ENCODE peak calls at places on chromosomes 6 and 20, in ten cellular contexts. K, A, P, R, J, U, Y, H, N and O are unnamed samples.
A peak's percentile ranks its signal among the peaks of the same experiment; 100 is the strongest.

GRCh38 chr6:31884528-31885035 is 5.8 kb upstream of the SLC44A4 start:
- DNase-seq in R (no peak), A (no peak), J (no peak), U (no peak), N (no peak), H (no peak), P (no peak), Y (no peak), K (no peak), O (no peak)

GRCh38 chr6:94270040-94270689 is 850.8 kb upstream of the EPHA7 start:
- DNase-seq in N (no peak), A (no peak), R (no peak), J (no peak), K (no peak), U (no peak), Y (no peak), H (no peak), P (no peak), O (no peak)

GRCh38 chr20:19256085-19256484 is 43.6 kb downstream of the SLC24A3 start:
- DNase-seq in P (no peak), Y (no peak), N (no peak), J (no peak), U (no peak), K (no peak), A (no peak), R (no peak), H (no peak), O (no peak)

GRCh38 chr6:24882835-24883555 is 52.8 kb downstream of the RIPOR2 start:
- DNase-seq in N (no peak), Y (no peak), A (no peak), U (no peak), R (no peak), P (no peak), K (no peak), J (no peak), H (no peak), O (no peak)

GRCh38 chr6:164207024-164207423 is 792.5 kb downstream of the QKI start:
- DNase-seq in J (no peak), Y (no peak), U (no peak), N (no peak), H (no peak), R (no peak), P (no peak), K (no peak), A (no peak), O (no peak)

GRCh38 chr20:15098351-15098750 is 760.9 kb upstream of the FLRT3 start:
- DNase-seq in A (no peak), K (peak; percentile 2), R (no peak), Y (no peak), J (no peak), U (no peak), P (no peak), N (no peak), H (no peak), O (no peak)

GRCh38 chr20:48949304-48950170 is 28.0 kb downstream of the ARFGEF2 start:
- DNase-seq in R (no peak), P (no peak), A (no peak), J (no peak), H (no peak), K (no peak), U (no peak), N (no peak), Y (no peak), O (no peak)

GRCh38 chr6:101931766-101932165 is 538.3 kb downstream of the GRIK2 start:
- DNase-seq in J (no peak), A (no peak), U (no peak), P (no peak), N (peak; percentile 42), R (no peak), K (no peak), Y (no peak), H (no peak), O (no peak)

GRCh38 chr6:170222498-170223471 is 68.1 kb downstream of the DLL1 start:
- DNase-seq in N (no peak), U (no peak), H (peak; percentile 20), A (no peak), P (peak; percentile 9), J (no peak), Y (peak; percentile 56), R (no peak), K (peak; percentile 65), O (no peak)

GRCh38 chr6:18600236-18600635 is 213.1 kb downstream of the RNF144B start:
- DNase-seq in J (no peak), K (no peak), U (no peak), N (no peak), H (no peak), P (no peak), A (no peak), R (no peak), Y (no peak), O (no peak)

GRCh38 chr20:44489223-44489622 is 13.5 kb downstream of the TTPAL start:
- DNase-seq in Y (no peak), K (no peak), J (no peak), P (no peak), N (no peak), U (no peak), R (no peak), H (no peak), A (no peak), O (no peak)

GRCh38 chr20:41145821-41146620 is 8.7 kb downstream of the PLCG1 start:
- DNase-seq in A (no peak), N (peak; percentile 68), P (no peak), K (no peak), U (peak; percentile 61), R (no peak), J (no peak), H (no peak), Y (no peak), O (peak; percentile 40)

GRCh38 chr20:25272223-25273000 is 24.5 kb downstream of the PYGB start:
- DNase-seq in H (no peak), P (no peak), N (no peak), A (no peak), K (no peak), J (no peak), R (peak; percentile 2), Y (peak; percentile 26), U (peak; percentile 7), O (peak; percentile 39)

GRCh38 chr20:48052492-48052870 is 267.2 kb upstream of the SULF2 start:
- DNase-seq in K (peak; percentile 44), U (no peak), R (peak; percentile 62), J (no peak), N (peak; percentile 65), H (peak; percentile 83), Y (no peak), P (no peak), A (no peak), O (no peak)

GRCh38 chr6:43812850-43813584 is 43.0 kb downstream of the VEGFA start:
- DNase-seq in J (no peak), R (no peak), H (no peak), A (peak; percentile 7), Y (no peak), P (no peak), U (no peak), N (peak; percentile 47), K (no peak), O (no peak)

GRCh38 chr20:38150595-38151170 is 14.4 kb downstream of the TGM2 start:
- DNase-seq in A (no peak), N (no peak), Y (no peak), K (no peak), H (no peak), R (no peak), J (no peak), U (no peak), P (no peak), O (no peak)

GRCh38 chr20:38151455-38151854 is 13.6 kb downstream of the TGM2 start:
- DNase-seq in R (no peak), K (no peak), N (no peak), J (no peak), Y (no peak), P (no peak), U (no peak), H (no peak), A (no peak), O (no peak)

GRCh38 chr20:38153401-38153800 is 11.7 kb downstream of the TGM2 start:
- DNase-seq in U (no peak), J (no peak), K (no peak), N (no peak), R (no peak), A (no peak), P (no peak), H (no peak), Y (no peak), O (no peak)

GRCh38 chr20:38153011-38153329 is 12.1 kb downstream of the TGM2 start:
- DNase-seq in P (no peak), U (no peak), R (no peak), Y (no peak), A (no peak), H (peak; percentile 97), J (no peak), N (no peak), K (peak; percentile 75), O (no peak)

GRCh38 chr20:38152175-38153010 is 12.7 kb downstream of the TGM2 start:
- DNase-seq in H (peak; percentile 71), K (peak; percentile 84), A (peak; percentile 73), Y (peak; percentile 87), U (peak; percentile 84), N (peak; percentile 75), R (peak; percentile 92), P (peak; percentile 87), J (no peak), O (peak; percentile 49)
- H3K4me3 ChIP-seq in H (peak overlapping the region; percentile 9), K (no peak overlapping the region), A (no peak overlapping the region), Y (no peak overlapping the region), U (peak overlapping the region; percentile 38), N (no peak overlapping the region), R (peak overlapping the region; percentile 43), P (no peak overlapping the region), J (no peak overlapping the region), O (no peak overlapping the region)

GRCh38 chr20:2130668-2131067 is 29.0 kb downstream of the STK35 start:
- DNase-seq in U (no peak), K (peak; percentile 24), A (no peak), R (no peak), N (no peak), P (no peak), H (no peak), J (no peak), Y (no peak), O (no peak)
- TF ChIP-seq CTCF in U (no peak), K (no peak), A (no peak), R (no peak), N (no peak), P (no peak), H (no peak), J (no peak), Y (no peak), O (no peak)

DNA sequence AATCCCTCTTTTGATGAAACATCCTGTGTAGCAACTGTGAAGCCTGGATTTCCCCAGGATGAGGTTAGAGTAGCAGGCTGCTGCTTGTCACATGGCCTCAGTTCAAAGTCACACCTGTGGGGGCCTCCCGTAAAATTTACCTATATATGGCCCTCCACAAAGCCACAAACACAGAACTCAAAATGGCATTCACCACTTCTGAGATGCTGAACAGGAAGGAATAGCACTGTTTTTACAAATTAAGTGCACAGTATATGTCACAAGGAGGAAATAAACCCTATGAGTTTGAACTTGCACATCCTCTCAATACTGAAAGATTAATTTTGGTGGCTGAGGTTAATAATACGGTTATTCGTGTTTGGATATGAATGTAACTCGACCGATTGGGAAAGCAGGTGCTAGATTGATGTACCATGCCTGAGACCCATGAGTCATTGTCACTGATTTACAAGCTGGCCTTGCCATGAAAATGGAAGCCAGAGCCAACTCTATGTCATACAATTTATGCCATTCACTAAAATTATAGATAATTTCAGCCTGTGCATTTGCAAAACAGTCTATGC is 70.6 kb downstream of the SGK1 start:
- DNase-seq in N (no peak), H (no peak), P (no peak), Y (no peak), K (no peak), U (no peak), A (no peak), J (no peak), R (no peak), O (no peak)
- H3K4me3 ChIP-seq in N (no peak overlapping the region), H (no peak overlapping the region), P (no peak overlapping the region), Y (no peak overlapping the region), K (no peak overlapping the region), U (no peak overlapping the region), A (no peak overlapping the region), J (no peak overlapping the region), R (no peak overlapping the region), O (no peak overlapping the region)

GRCh38 chr6:38933426-38933825 is 115.2 kb upstream of the GLP1R start:
- DNase-seq in R (peak; percentile 20), K (no peak), J (no peak), U (no peak), Y (no peak), N (peak; percentile 12), H (peak; percentile 71), P (peak; percentile 2), A (peak; percentile 4), O (no peak)
- TF ChIP-seq CTCF in R (peak; percentile 46), K (peak; percentile 6), J (peak; percentile 5), U (no peak), Y (peak; percentile 11), N (peak; percentile 32), H (peak; percentile 70), P (peak; percentile 35), A (peak; percentile 15), O (peak; percentile 24)